ENCODE peak calls at places on chromosomes 6 and 20, in six cellular contexts. R is tibial artery, L is psoas muscle, Q is brain microvascular endothelial cell, H is transverse colon, O is foreskin keratinocyte. S is an unnamed sample.

GRCh38 chr20:44326391-44327159 is 10.3 kb upstream of the R3HDML start:
- DNase-seq in Q (no peak), H (no peak), L (no peak), R (no peak), O (no peak), S (no peak)

GRCh38 chr20:23325107-23325506 is 25.5 kb upstream of the NXT1 start:
- DNase-seq in L (no peak), Q (no peak), H (no peak), O (no peak), R (no peak), S (no peak)

GRCh38 chr20:29878281-29878741 is 1379.2 kb upstream of the DEFB115 start:
- DNase-seq in O (no peak), Q (no peak), R (no peak), H (peak), L (peak), S (no peak)

GRCh38 chr6:155782739-155783459 is 327.3 kb upstream of the NOX3 start:
- DNase-seq in H (no peak), R (no peak), O (no peak), L (no peak), Q (no peak), S (no peak)

GRCh38 chr6:169224185-169224695 is 29.4 kb downstream of the THBS2 start:
- DNase-seq in Q (peak), R (no peak), O (peak), H (no peak), L (no peak), S (peak)

GRCh38 chr20:21360686-21361085 is 36.6 kb downstream of the NKX2-4 start:
- DNase-seq in L (no peak), R (no peak), O (no peak), Q (no peak), H (no peak), S (no peak)

GRCh38 chr20:13671500-13672288 is 33.0 kb upstream of the TASP1 start:
- DNase-seq in L (no peak), R (no peak), O (peak), Q (peak), H (no peak), S (no peak)

GRCh38 chr20:48064929-48065328 is 279.6 kb upstream of the SULF2 start:
- DNase-seq in Q (peak), R (no peak), L (no peak), O (no peak), H (no peak), S (no peak)

GRCh38 chr6:56710967-56711366 is 68.3 kb upstream of the DST start:
- DNase-seq in O (no peak), Q (no peak), H (no peak), L (no peak), R (no peak), S (no peak)

GRCh38 chr20:50517817-50518154 is 7.6 kb downstream of the PTPN1 start:
- DNase-seq in L (no peak), R (no peak), O (no peak), H (no peak), Q (no peak), S (no peak)

GRCh38 chr20:48538058-48538825 is 289.6 kb downstream of the PREX1 start:
- DNase-seq in R (no peak), O (peak), L (no peak), H (no peak), Q (peak), S (peak)

GRCh38 chr6:30759575-30760239 is 15.4 kb upstream of the IER3 start:
- DNase-seq in O (peak), H (no peak), Q (peak), R (no peak), L (no peak), S (no peak)

GRCh38 chr20:24914388-24915241 is 34.5 kb upstream of the CST7 start:
- DNase-seq in H (no peak), Q (no peak), L (no peak), R (no peak), O (no peak), S (no peak)

GRCh38 chr6:25035451-25036435 is 100.0 kb upstream of the RIPOR2 start:
- DNase-seq in H (no peak), L (no peak), R (no peak), Q (no peak), O (no peak), S (no peak)

GRCh38 chr20:34084227-34084923 is 27.7 kb downstream of the EIF2S2 start:
- DNase-seq in L (no peak), Q (peak), R (no peak), H (no peak), O (no peak), S (no peak)

GRCh38 chr6:9704989-9705388 is 709.9 kb downstream of the TFAP2A start:
- DNase-seq in Q (no peak), H (no peak), R (no peak), O (no peak), L (no peak), S (no peak)

GRCh38 chr6:45491048-45491447 is 113.3 kb upstream of the SUPT3H start:
- DNase-seq in R (no peak), H (no peak), O (no peak), L (no peak), Q (no peak), S (no peak)

GRCh38 chr20:1060985-1061384 is 57.4 kb upstream of the PSMF1 start:
- DNase-seq in H (no peak), L (no peak), Q (no peak), O (no peak), R (no peak), S (no peak)

GRCh38 chr20:4951299-4951698 is 50.0 kb downstream of the SLC23A2 start:
- DNase-seq in O (peak), H (no peak), Q (peak), R (no peak), L (no peak), S (peak)

GRCh38 chr6:35544748-35545361 is 32.2 kb upstream of the TULP1 start:
- DNase-seq in Q (no peak), R (peak), O (peak), H (no peak), L (no peak), S (no peak)

GRCh38 chr6:88586371-88587157 is 376.9 kb downstream of the RNGTT start:
- DNase-seq in L (peak), R (peak), O (no peak), H (no peak), Q (no peak), S (no peak)

GRCh38 chr20:51481311-51481997 is 61.1 kb downstream of the NFATC2 start:
- DNase-seq in H (no peak), L (no peak), Q (no peak), O (no peak), R (peak), S (no peak)

GRCh38 chr20:62506087-62506486 is 30.3 kb upstream of the GATA5 start:
- DNase-seq in L (no peak), H (no peak), R (no peak), Q (no peak), O (no peak), S (no peak)

GRCh38 chr6:26017567-26017966 is 55.0 kb downstream of the TRIM38 start:
- DNase-seq in R (peak), H (peak), L (peak), Q (peak), O (peak), S (peak)

GRCh38 chr6:116221067-116221466 is 32.8 kb downstream of the TSPYL4 start:
- DNase-seq in H (no peak), R (no peak), O (no peak), L (no peak), Q (no peak), S (no peak)

GRCh38 chr20:46798430-46798829 is 89.0 kb downstream of the SLC2A10 start:
- DNase-seq in L (no peak), O (no peak), H (no peak), R (no peak), Q (no peak), S (no peak)

GRCh38 chr6:89694428-89694827 is 55.9 kb upstream of the LYRM2 start:
- DNase-seq in Q (no peak), H (no peak), R (no peak), L (no peak), O (no peak), S (no peak)

GRCh38 chr6:110532401-110532800 is 56.0 kb upstream of the SLC22A16 start:
- DNase-seq in L (no peak), Q (no peak), O (no peak), H (no peak), R (no peak), S (no peak)

GRCh38 chr20:46022411-46023147 is 6.4 kb upstream of the SLC12A5 start:
- DNase-seq in H (peak), O (no peak), Q (no peak), R (no peak), L (peak), S (no peak)

GRCh38 chr20:44646641-44647274 is 4.7 kb downstream of the ADA start:
- DNase-seq in H (peak), Q (peak), L (no peak), R (no peak), O (no peak), S (no peak)

GRCh38 chr20:52681288-52681687 is 290.9 kb upstream of the TSHZ2 start:
- DNase-seq in R (no peak), L (no peak), H (no peak), Q (no peak), O (no peak), S (no peak)

GRCh38 chr6:37222125-37222967 is 35.2 kb upstream of the TBC1D22B start:
- DNase-seq in L (peak), Q (peak), R (peak), H (peak), O (peak), S (peak)

GRCh38 chr6:129280719-129281118 is 397.8 kb downstream of the LAMA2 start:
- DNase-seq in R (no peak), Q (no peak), O (no peak), H (no peak), L (no peak), S (no peak)

GRCh38 chr6:146768722-146769121 is 169.9 kb downstream of the ADGB start:
- DNase-seq in R (no peak), H (no peak), O (no peak), L (no peak), Q (no peak), S (no peak)

GRCh38 chr20:63087872-63088680 is 81.3 kb upstream of the BHLHE23 start:
- DNase-seq in L (no peak), H (peak), Q (no peak), O (no peak), R (peak), S (no peak)

GRCh38 chr20:6769953-6770831 is 2.7 kb downstream of the BMP2 start:
- DNase-seq in H (peak), R (peak), O (peak), L (peak), Q (peak), S (no peak)

GRCh38 chr6:24879351-24879750 is 56.4 kb downstream of the RIPOR2 start:
- DNase-seq in R (no peak), Q (no peak), O (no peak), H (no peak), L (no peak), S (no peak)

DNA sequence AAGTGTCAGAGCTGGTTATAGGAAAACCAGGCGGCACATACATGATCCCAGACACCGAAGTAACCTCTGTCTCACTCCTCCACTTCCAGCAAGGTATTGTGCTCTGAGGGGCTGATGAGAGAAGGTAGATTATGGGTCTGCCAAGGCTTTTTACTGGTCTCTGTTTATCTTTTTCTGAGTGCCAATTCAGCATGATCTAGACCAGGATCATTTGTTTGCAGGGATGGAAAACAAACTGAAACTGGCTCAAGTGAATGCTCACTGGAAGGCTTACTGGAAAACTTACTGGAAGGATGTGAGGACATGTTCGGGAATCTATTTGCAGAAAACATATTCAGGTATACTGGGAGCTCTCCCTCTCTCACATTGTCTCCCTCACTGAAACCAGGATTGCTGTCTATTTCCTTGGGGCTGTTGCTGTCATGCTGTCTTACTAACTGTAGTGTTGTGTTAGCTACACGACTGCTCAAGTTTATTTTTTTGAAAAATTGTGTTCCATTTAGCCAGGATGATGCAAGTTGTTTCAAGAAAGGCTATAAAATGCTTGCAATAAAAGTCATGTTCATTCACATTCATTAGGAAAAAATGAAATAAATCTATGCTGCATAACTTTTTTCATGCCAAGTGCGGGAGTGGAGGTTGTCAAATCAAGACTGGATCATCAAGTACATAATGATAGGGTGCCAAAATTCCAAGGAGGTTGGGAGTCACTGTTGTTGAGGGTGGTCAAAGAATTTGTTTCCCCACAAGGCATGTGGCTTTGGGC is 37.0 kb downstream of the KLHL31 start:
- DNase-seq in L (no peak), R (no peak), H (no peak), O (peak), Q (no peak), S (no peak)
- H3K27ac ChIP-seq in L (no peak), R (peak), H (peak), O (peak), Q (no peak), S (peak)

GRCh38 chr6:106629103-106629858 is at the start of the genes QRSL1 and RTN4IP1:
- DNase-seq in L (peak), Q (peak), R (peak), H (peak), O (peak), S (peak)

GRCh38 chr6:106629859-106630163 is 433 bp downstream of the QRSL1 start:
- DNase-seq in R (no peak), Q (no peak), O (no peak), H (no peak), L (no peak), S (no peak)

GRCh38 chr6:106630366-106630765 is 988 bp downstream of the QRSL1 start:
- DNase-seq in H (no peak), L (no peak), O (no peak), R (no peak), Q (no peak), S (no peak)

GRCh38 chr6:106626485-106626884 is 2.8 kb downstream of the RTN4IP1 start:
- DNase-seq in L (no peak), R (no peak), H (no peak), Q (no peak), O (no peak), S (no peak)

DNA sequence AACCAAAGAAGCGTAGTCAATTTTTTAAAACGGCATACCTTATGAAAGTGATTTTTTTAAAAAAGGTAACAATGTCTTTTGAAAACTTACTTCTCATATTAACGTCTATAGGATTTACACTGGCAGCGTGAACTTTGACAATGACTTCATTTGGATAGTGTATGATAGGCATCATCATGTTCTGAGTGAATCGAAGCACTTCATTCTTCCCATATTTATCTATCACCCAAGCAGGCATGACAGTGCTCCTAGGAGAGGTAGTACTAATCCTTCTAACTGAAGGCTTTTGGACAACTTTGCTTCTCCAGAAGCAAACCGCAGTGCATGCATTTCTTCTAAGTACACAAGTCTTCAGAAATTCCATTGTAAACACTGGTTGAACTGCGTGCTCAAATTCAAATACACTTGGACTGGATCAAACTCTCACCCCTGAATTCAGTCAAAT is 618 bp downstream of the RTN4IP1 start:
- DNase-seq in H (no peak), L (no peak), O (no peak), Q (no peak), R (no peak), S (no peak)
- H3K27ac ChIP-seq in H (peak), L (peak), O (peak), Q (peak), R (peak), S (no peak)

GRCh38 chr6:142935553-142936517 is 9.1 kb downstream of the HIVEP2 start:
- DNase-seq in H (peak), R (no peak), Q (no peak), O (no peak), L (no peak), S (no peak)

GRCh38 chr6:142933701-142934100 is 11.3 kb downstream of the HIVEP2 start:
- DNase-seq in O (no peak), R (no peak), Q (no peak), H (no peak), L (no peak), S (no peak)

GRCh38 chr6:142934190-142934589 is 10.8 kb downstream of the HIVEP2 start:
- DNase-seq in O (no peak), H (no peak), R (no peak), Q (no peak), L (no peak), S (no peak)

GRCh38 chr6:142934599-142934998 is 10.4 kb downstream of the HIVEP2 start:
- DNase-seq in Q (no peak), H (no peak), O (no peak), L (no peak), R (no peak), S (no peak)

GRCh38 chr6:142932788-142933362 is 12.1 kb downstream of the HIVEP2 start:
- DNase-seq in H (no peak), L (no peak), O (no peak), Q (no peak), R (no peak), S (no peak)
- H3K27ac ChIP-seq in H (no peak), L (no peak), O (no peak), Q (no peak), R (no peak), S (no peak)

GRCh38 chr6:150752409-150752808 is 113.1 kb upstream of the MTHFD1L start:
- DNase-seq in Q (no peak), O (peak), L (no peak), H (no peak), R (no peak), S (no peak)

GRCh38 chr6:150756170-150756569 is 109.3 kb upstream of the MTHFD1L start:
- DNase-seq in H (no peak), L (no peak), Q (no peak), R (no peak), O (peak), S (no peak)

GRCh38 chr6:150753404-150754184 is 111.9 kb upstream of the MTHFD1L start:
- DNase-seq in L (no peak), O (no peak), H (no peak), R (no peak), Q (no peak), S (no peak)

GRCh38 chr6:150755524-150755923 is 110.0 kb upstream of the MTHFD1L start:
- DNase-seq in Q (no peak), R (no peak), O (no peak), H (no peak), L (no peak), S (no peak)

GRCh38 chr6:150755042-150755441 is 110.5 kb upstream of the MTHFD1L start:
- DNase-seq in O (no peak), H (no peak), L (no peak), Q (no peak), R (no peak), S (no peak)
- H3K27ac ChIP-seq in O (no peak), H (no peak), L (peak), Q (no peak), R (no peak), S (no peak)

GRCh38 chr6:31899882-31900722 is 1.8 kb downstream of the ZBTB12 start:
- DNase-seq in H (no peak), O (no peak), R (no peak), L (no peak), Q (no peak), S (no peak)
- H3K27ac ChIP-seq in H (no peak), O (no peak), R (no peak), L (no peak), Q (no peak), S (no peak)

DNA sequence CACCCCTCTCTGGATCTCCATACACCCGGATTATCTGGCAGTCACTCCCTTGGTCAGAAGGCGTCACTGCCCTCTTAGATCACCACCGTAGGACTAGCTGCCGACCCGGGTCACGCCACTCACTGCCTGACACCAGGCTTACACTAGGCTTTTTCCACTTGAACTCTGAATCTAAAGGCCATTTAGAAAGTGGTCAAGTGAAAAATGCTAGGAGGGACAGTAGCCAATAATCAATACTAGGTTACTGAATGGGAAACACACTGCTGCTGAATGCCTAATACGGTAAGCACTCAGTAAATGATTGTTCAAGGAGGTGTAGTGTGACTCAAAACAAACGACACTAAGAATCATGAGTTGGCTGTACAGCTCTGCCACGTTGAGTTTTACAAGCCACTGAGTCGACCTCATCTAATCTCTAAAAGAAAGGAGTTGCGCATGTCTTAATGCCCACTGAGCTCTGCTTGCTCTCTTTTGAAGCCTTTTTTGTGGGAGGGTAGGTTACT is 740 bp upstream of the IBTK start:
- DNase-seq in L (no peak), R (no peak), O (no peak), H (peak), Q (peak), S (peak)
- H3K27ac ChIP-seq in L (peak), R (peak), O (peak), H (peak), Q (peak), S (peak)

GRCh38 chr20:8854566-8854965 is 214.3 kb upstream of the PLCB4 start:
- DNase-seq in O (no peak), L (peak), H (peak), Q (peak), R (peak), S (no peak)
- H3K27ac ChIP-seq in O (no peak), L (peak), H (peak), Q (peak), R (peak), S (no peak)